ENCODE peak calls at places on chromosome 10, in four cellular contexts. E is astrocyte of the spinal cord, I is SK-N-SH, S is AG09319. Z is an unnamed sample.

GRCh38 chr10:124589491-124590006 is 127.9 kb downstream of the LHPP start:
- DNase-seq in S (no peak), E (peak), I (no peak), Z (no peak)

GRCh38 chr10:3890602-3891352 is 105.8 kb upstream of the KLF6 start:
- DNase-seq in I (no peak), S (no peak), E (no peak), Z (no peak)

GRCh38 chr10:21675157-21675796 is 141.2 kb downstream of the MLLT10 start:
- DNase-seq in I (peak), S (no peak), E (peak), Z (peak)

GRCh38 chr10:59177031-59177861 is 803 bp downstream of the PHYHIPL start:
- DNase-seq in I (peak), S (peak), E (peak), Z (peak)

GRCh38 chr10:109022417-109023049 is 900.8 kb downstream of the XPNPEP1 start:
- DNase-seq in S (no peak), I (no peak), E (no peak), Z (no peak)

GRCh38 chr10:72414642-72415041 is 59.9 kb upstream of the DNAJB12 start:
- DNase-seq in I (no peak), S (no peak), E (no peak), Z (no peak)

GRCh38 chr10:1400129-1400865 is 337.0 kb downstream of the ADARB2 start:
- DNase-seq in S (no peak), I (no peak), E (no peak), Z (no peak)

GRCh38 chr10:125984346-125984745 is 88.0 kb downstream of the FANK1 start:
- DNase-seq in S (no peak), E (no peak), I (no peak), Z (no peak)

GRCh38 chr10:43287056-43288007 is 20.5 kb upstream of the RASGEF1A start:
- DNase-seq in E (no peak), S (no peak), I (no peak), Z (no peak)

GRCh38 chr10:26374426-26374825 is 63.7 kb upstream of the APBB1IP start:
- DNase-seq in E (no peak), I (no peak), S (no peak), Z (no peak)

GRCh38 chr10:117168135-117168674 is 29.1 kb upstream of the KCNK18 start:
- DNase-seq in S (no peak), I (peak), E (no peak), Z (peak)

GRCh38 chr10:1168763-1169162 is 112.6 kb downstream of the WDR37 start:
- DNase-seq in S (no peak), E (no peak), I (no peak), Z (no peak)

GRCh38 chr10:30294506-30295280 is 54.4 kb downstream of the MTPAP start:
- DNase-seq in S (no peak), E (no peak), I (no peak), Z (no peak)

GRCh38 chr10:43960477-43960876 is 311.8 kb upstream of the ZNF32 start:
- DNase-seq in E (no peak), S (no peak), I (no peak), Z (no peak)

GRCh38 chr10:74824184-74825032 is 2.0 kb upstream of the KAT6B start:
- DNase-seq in E (no peak), S (no peak), I (peak), Z (peak)

GRCh38 chr10:32377458-32378370 is 30.8 kb upstream of the EPC1 start:
- DNase-seq in S (no peak), E (peak), I (peak), Z (no peak)

GRCh38 chr10:71777213-71777985 is 4.1 kb upstream of the VSIR start:
- DNase-seq in I (no peak), S (no peak), E (no peak), Z (no peak)

GRCh38 chr10:88865281-88865876 is 13.7 kb upstream of the ANKRD22 start:
- DNase-seq in S (no peak), I (no peak), E (peak), Z (no peak)

GRCh38 chr10:99964791-99965190 is 45.0 kb downstream of the DNMBP start:
- DNase-seq in E (peak), S (no peak), I (no peak), Z (no peak)
- TF ChIP-seq CTCF in E (peak), S (peak), I (peak), Z (no peak)

GRCh38 chr10:132750936-132751335 is 35.0 kb downstream of the NKX6-2 start:
- DNase-seq in S (no peak), E (no peak), I (no peak), Z (no peak)

GRCh38 chr10:132748135-132748534 is 37.8 kb downstream of the NKX6-2 start:
- DNase-seq in S (no peak), I (no peak), E (no peak), Z (no peak)

GRCh38 chr10:132748545-132749427 is 37.2 kb downstream of the NKX6-2 start:
- DNase-seq in E (no peak), S (no peak), I (no peak), Z (no peak)

GRCh38 chr10:132746801-132747625 is 38.9 kb downstream of the NKX6-2 start:
- DNase-seq in S (no peak), I (no peak), E (no peak), Z (no peak)

DNA sequence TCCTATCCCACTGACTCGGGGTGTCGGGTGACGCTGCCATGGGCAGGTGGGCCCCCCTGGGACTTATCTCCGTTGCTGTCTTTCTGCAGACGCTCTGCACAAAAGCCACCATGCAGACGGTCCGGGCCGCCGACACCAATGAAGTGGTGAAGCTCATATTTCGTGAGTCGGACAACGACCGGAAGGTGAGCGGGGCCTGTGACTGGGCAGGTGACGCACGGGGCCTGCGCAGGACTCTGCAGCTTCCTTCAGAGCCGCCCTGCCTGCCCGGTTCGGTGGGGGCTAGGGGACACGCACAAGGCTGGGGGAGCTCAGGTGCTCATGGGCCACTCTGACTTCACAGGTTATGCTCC is 36.5 kb downstream of the NKX6-2 start:
- DNase-seq in E (no peak), S (no peak), I (no peak), Z (no peak)
- TF ChIP-seq CTCF in E (no peak), S (no peak), I (no peak), Z (no peak)

GRCh38 chr10:35481421-35481820 is 123.7 kb upstream of the GJD4 start:
- DNase-seq in E (no peak), I (no peak), S (no peak), Z (no peak)

GRCh38 chr10:35480150-35480549 is 125.0 kb upstream of the GJD4 start:
- DNase-seq in I (no peak), E (no peak), S (no peak), Z (no peak)
- TF ChIP-seq CTCF in I (no peak), E (no peak), S (no peak), Z (no peak)

GRCh38 chr10:87817873-87818504 is at the start of gene ATAD1:
- DNase-seq in S (peak), E (peak), I (peak), Z (peak)

GRCh38 chr10:87817291-87817872 is 644 bp downstream of the ATAD1 start:
- DNase-seq in E (peak), S (no peak), I (no peak), Z (no peak)

GRCh38 chr10:87818505-87819273 is 663 bp upstream of the ATAD1 start:
- DNase-seq in E (peak), S (no peak), I (peak), Z (peak)

GRCh38 chr10:87816842-87817178 is 1.2 kb downstream of the ATAD1 start:
- DNase-seq in E (no peak), I (no peak), S (no peak), Z (no peak)

GRCh38 chr10:87816163-87816841 is 1.7 kb downstream of the ATAD1 start:
- DNase-seq in E (no peak), I (no peak), S (no peak), Z (no peak)
- TF ChIP-seq CTCF in E (no peak), I (peak), S (no peak), Z (peak)

DNA sequence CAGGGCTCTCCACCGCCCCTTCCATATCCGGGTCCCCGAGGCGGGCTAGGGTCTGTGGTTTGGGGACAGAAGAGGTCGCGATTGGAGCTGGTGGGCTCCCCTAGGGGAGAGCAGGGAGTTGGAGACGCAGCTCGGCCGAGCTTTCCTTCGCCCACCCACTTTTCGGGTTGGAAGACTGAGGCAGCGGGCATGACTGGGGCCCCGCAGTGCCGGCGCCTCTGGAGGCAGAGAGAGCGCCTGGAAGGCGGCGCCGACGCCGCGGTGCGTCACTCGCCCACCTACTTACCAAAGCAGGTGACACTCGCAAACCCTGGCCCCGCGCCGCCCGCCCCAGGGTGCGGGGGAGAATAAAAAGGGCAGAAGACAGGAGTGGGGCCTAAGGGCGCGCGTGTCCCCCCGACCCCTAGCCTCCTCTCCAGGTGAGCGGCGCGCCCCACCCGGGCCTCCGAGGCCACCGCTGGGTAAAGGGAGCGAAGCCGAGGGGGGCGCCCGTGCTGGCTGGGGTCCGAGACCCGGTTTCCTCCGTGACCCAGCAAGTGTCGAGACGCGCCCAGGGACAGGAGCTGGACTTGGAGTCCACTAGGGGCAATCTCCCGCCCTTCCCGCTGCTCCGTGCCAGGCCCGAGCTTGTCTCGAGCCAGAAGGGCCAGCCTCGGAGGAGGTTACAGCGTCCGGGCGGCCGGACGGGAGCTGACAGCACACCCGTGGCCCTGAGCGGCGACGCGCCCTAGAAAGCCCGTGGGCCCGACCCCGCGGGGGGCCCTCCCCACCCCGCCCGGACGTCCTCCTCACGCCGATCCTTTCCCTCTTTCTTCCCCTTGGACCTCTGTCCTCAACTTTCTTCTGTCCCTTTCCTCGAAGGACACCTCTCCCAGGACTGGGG is 34.4 kb upstream of the GRID1 start:
- DNase-seq in I (peak), S (no peak), E (peak), Z (peak)
- TF ChIP-seq CTCF in I (peak), S (peak), E (peak), Z (no peak)

DNA sequence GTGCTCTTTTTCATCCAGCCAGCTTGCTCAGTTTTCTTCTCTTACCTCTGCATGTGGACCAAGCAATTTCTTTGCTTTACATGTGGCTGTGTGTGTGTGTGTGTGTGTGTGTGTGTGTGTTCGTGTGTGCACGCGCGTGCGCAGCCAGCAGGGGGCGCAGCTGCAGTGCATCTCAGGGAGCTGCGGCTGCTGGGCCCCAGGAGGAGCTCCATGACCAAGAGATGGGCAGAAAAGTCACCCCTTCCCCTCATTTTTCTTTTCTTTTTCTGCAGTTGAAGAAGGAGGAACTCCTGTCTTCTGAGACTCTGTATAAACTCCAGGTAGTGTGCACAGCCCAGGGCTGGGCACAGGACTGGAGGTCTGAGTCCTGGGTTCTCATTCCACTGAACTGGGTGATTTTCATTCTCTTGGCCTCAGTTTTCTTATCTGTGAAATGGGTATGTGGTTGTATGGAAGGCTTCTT is 41.8 kb downstream of the BLNK start:
- DNase-seq in E (peak), S (peak), I (peak), Z (peak)
- TF ChIP-seq CTCF in E (peak), S (peak), I (peak), Z (peak)

DNA sequence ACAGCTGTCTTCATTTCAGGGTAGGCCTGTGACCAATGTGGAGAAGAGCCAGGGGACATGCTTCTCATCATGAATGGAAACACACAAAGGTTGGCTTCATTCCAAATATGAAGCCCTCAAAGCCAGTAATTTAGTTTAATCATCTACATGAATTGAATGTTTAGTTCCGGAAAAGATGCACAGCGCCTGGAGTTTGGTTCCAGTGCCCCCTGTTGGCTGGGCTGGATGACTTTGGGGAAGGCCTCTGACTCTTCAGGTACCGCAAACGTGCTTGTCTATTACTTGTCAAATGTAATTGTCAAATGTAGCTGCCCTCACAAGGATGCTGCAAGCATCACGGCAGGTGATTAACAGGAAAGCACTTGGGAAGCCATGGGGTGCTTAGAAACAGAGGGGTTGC is 130.7 kb downstream of the ADRA2A start:
- DNase-seq in S (no peak), E (no peak), I (peak), Z (no peak)
- TF ChIP-seq CTCF in S (no peak), E (no peak), I (no peak), Z (no peak)

DNA sequence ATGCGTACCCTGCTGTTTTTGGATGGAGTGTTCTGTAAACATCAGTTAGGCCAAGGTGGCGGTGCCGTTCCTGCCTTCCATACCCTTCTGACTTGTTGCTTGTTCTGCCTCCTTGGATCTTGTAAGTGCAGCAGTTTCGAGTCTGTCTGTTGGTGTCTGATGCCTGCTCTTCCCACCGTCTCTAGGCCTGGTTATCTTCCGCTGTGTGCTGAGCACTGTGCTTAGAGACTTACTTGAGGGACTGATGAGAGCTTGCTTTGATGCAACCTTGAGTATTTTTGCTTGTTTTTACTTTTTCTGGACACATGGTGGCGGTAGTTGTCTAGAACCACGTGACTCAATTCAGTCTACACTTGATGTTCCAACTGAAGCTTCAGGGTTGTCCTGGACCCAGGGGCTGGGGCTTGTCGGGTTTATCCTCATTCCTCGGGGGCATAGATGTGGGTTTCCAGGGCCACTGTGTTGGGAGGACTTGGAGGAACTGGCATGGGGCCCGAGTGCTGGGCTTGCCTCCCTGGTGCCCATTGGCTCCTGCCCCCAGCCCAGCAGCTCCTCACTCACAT is 14.4 kb upstream of the SPRN start:
- DNase-seq in S (no peak), I (peak), E (no peak), Z (no peak)
- TF ChIP-seq CTCF in S (peak), I (peak), E (no peak), Z (no peak)

DNA sequence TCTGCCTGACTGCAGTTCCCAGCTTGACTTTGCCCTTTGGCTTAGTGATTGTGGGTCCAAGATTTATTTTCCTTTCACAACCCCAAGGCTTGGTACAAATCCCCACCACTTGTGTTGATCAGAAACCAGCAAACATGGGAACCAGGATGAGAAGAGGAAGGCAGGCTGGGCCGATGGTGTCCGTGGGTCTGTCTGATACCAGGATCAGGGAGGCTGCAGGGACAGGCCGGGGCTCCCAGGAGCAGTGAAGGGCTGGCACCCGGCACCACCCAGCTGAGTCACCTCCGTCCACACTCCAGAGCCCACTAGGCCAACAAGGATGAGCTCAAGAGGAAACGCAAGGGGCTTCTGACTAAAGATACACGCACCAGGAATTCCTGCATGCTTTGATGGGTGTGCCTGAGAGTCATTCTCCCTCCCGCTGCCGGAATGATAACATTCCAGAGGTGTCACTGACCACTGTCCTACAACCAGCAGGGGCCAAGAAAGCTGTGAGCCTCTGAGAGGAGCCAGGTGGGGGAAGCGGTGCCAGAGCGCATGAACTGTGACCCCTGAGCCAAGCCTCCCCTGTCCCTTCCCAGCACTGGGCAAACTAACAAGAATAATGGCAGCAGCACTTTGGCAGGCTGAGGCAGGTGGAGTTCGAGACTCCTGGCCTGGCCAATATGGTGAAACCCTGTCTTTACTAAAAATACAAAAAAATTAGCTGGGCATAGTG is 29.2 kb upstream of the PROSER2 start:
- DNase-seq in E (peak), I (no peak), S (no peak), Z (no peak)
- TF ChIP-seq CTCF in E (no peak), I (no peak), S (no peak), Z (no peak)

Z was measured in endothelial cell.